ENCODE peak calls at places on chromosomes 11 and 22, in ten cellular contexts. C is fibroblast of lung, Q is PC-3, R is anterior cingulate cortex, W is NCI-H510A, M is mesendoderm, I is NB4, B is GM04504, E is fibroblast of villous mesenchyme, O is colonic mucosa. L is an unnamed sample.

GRCh38 chr22:49672013-49672516 is 155.6 kb downstream of the BRD1 start:
- DNase-seq in C (no peak), Q (no peak), R (no peak), W (no peak), M (no peak), I (no peak), B (no peak), E (no peak), O (no peak), L (no peak)

GRCh38 chr11:68783216-68783821 is 32.0 kb upstream of the TESMIN start:
- DNase-seq in C (no peak), Q (no peak), R (no peak), W (no peak), M (no peak), I (no peak), B (no peak), E (no peak), O (no peak), L (no peak)

GRCh38 chr22:45308624-45309421 is 911 bp upstream of the FAM118A start:
- DNase-seq in C (no peak), Q (no peak), R (no peak), W (no peak), M (peak), I (peak), B (no peak), E (no peak), O (no peak), L (no peak)

GRCh38 chr11:1382831-1383607 is 6.7 kb upstream of the BRSK2 start:
- DNase-seq in C (peak), Q (peak), R (peak), W (peak), M (peak), I (peak), B (peak), E (peak), O (peak), L (peak)

GRCh38 chr11:110518809-110519514 is 89.2 kb downstream of the FDX1 start:
- DNase-seq in C (peak), Q (no peak), R (no peak), W (no peak), M (no peak), I (no peak), B (peak), E (peak), O (no peak), L (peak)

GRCh38 chr22:42813501-42813900 is 43.6 kb downstream of the ARFGAP3 start:
- DNase-seq in C (no peak), Q (no peak), R (no peak), W (no peak), M (no peak), I (no peak), B (no peak), E (no peak), O (no peak), L (no peak)

GRCh38 chr11:67354314-67355022 is 1.1 kb upstream of the POLD4 start:
- DNase-seq in C (peak), Q (peak), R (no peak), W (no peak), M (peak), I (peak), B (peak), E (peak), O (peak), L (peak)

GRCh38 chr11:11588243-11588642 is 33.6 kb downstream of the GALNT18 start:
- DNase-seq in C (no peak), Q (peak), R (no peak), W (no peak), M (no peak), I (no peak), B (no peak), E (no peak), O (no peak), L (no peak)

GRCh38 chr11:1308745-1309497 is 511 bp downstream of the TOLLIP start:
- DNase-seq in C (peak), Q (peak), R (no peak), W (no peak), M (no peak), I (no peak), B (no peak), E (peak), O (no peak), L (peak)

GRCh38 chr11:78350101-78350645 is 67.4 kb downstream of the GAB2 start:
- DNase-seq in C (peak), Q (no peak), R (no peak), W (no peak), M (peak), I (peak), B (no peak), E (peak), O (peak), L (peak)

GRCh38 chr11:78248191-78248590 is 59.5 kb downstream of the USP35 start:
- DNase-seq in C (no peak), Q (no peak), R (no peak), W (no peak), M (no peak), I (no peak), B (no peak), E (no peak), O (no peak), L (no peak)

L was measured in cardiac fibroblast.